ENCODE peak calls at places on chromosomes 1 and 21, in seven cellular contexts. S is mucosa of descending colon, M is AG10803, V is hepatocyte, B is ovary, U is stomach, T is heart right ventricle. Q is an unnamed sample.

GRCh38 chr1:42927920-42928505 is 30.7 kb downstream of the SLC2A1 start:
- DNase-seq in S (no peak), M (no peak), V (no peak), B (no peak), U (no peak), T (no peak), Q (no peak)

GRCh38 chr21:21213297-21213696 is 215.1 kb downstream of the NCAM2 start:
- DNase-seq in S (no peak), M (no peak), V (no peak), B (no peak), U (no peak), T (no peak), Q (peak)

GRCh38 chr1:42266253-42267135 is 68.5 kb downstream of the FOXJ3 start:
- DNase-seq in S (no peak), M (no peak), V (no peak), B (no peak), U (no peak), T (no peak), Q (no peak)

GRCh38 chr1:244395965-244396364 is 55.7 kb downstream of the ADSS2 start:
- DNase-seq in S (no peak), M (no peak), V (no peak), B (no peak), U (no peak), T (no peak), Q (no peak)

GRCh38 chr1:15290382-15290781 is 43.4 kb downstream of the FHAD1 start:
- DNase-seq in S (no peak), M (peak), V (no peak), B (no peak), U (no peak), T (no peak), Q (peak)

GRCh38 chr1:8017495-8018310 is 8.4 kb downstream of the ERRFI1 start:
- DNase-seq in S (peak), M (peak), V (peak), B (no peak), U (no peak), T (no peak), Q (no peak)

GRCh38 chr1:18651727-18652126 is 21.1 kb downstream of the PAX7 start:
- DNase-seq in S (no peak), M (no peak), V (no peak), B (no peak), U (no peak), T (no peak), Q (no peak)

GRCh38 chr1:98001764-98002163 is 80.9 kb upstream of the DPYD start:
- DNase-seq in S (no peak), M (peak), V (no peak), B (no peak), U (no peak), T (no peak), Q (peak)

GRCh38 chr1:74205236-74205635 is 7.2 kb downstream of the FPGT start:
- DNase-seq in S (no peak), M (peak), V (no peak), B (no peak), U (no peak), T (no peak), Q (peak)

GRCh38 chr1:76090284-76091180 is 16.0 kb downstream of the ST6GALNAC3 start:
- DNase-seq in S (peak), M (no peak), V (no peak), B (no peak), U (no peak), T (no peak), Q (peak)

GRCh38 chr1:196214866-196215265 is 393.4 kb downstream of the KCNT2 start:
- DNase-seq in S (no peak), M (peak), V (no peak), B (no peak), U (no peak), T (no peak), Q (no peak)

GRCh38 chr1:221203224-221204054 is 324.2 kb downstream of the HLX start:
- DNase-seq in S (peak), M (peak), V (peak), B (peak), U (peak), T (peak), Q (peak)

GRCh38 chr21:25862596-25862995 is 127.8 kb downstream of the GABPA start:
- DNase-seq in S (no peak), M (peak), V (no peak), B (no peak), U (no peak), T (no peak), Q (peak)

GRCh38 chr21:44485796-44486195 is 30.5 kb downstream of the LRRC3 start:
- DNase-seq in S (no peak), M (no peak), V (no peak), B (no peak), U (no peak), T (no peak), Q (no peak)

GRCh38 chr1:153553096-153553495 is 4.0 kb upstream of the S100A3 start:
- DNase-seq in S (no peak), M (no peak), V (no peak), B (no peak), U (no peak), T (no peak), Q (no peak)

GRCh38 chr21:28521932-28522826 is 470.5 kb downstream of the LTN1 start:
- DNase-seq in S (peak), M (peak), V (peak), B (no peak), U (no peak), T (no peak), Q (peak)

GRCh38 chr1:56414728-56415224 is 164.6 kb downstream of the PLPP3 start:
- DNase-seq in S (peak), M (no peak), V (peak), B (no peak), U (peak), T (no peak), Q (no peak)

GRCh38 chr1:30295674-30296073 is 427.7 kb downstream of the MATN1 start:
- DNase-seq in S (no peak), M (no peak), V (no peak), B (no peak), U (peak), T (no peak), Q (no peak)

GRCh38 chr1:226542623-226543103 is 5.9 kb upstream of the STUM start:
- DNase-seq in S (peak), M (no peak), V (no peak), B (no peak), U (peak), T (peak), Q (peak)

GRCh38 chr21:29258626-29259335 is 39.9 kb upstream of the BACH1 start:
- DNase-seq in S (no peak), M (peak), V (no peak), B (no peak), U (no peak), T (no peak), Q (peak)

GRCh38 chr21:45109831-45110492 is 35.6 kb downstream of the ADARB1 start:
- DNase-seq in S (peak), M (no peak), V (no peak), B (no peak), U (no peak), T (no peak), Q (no peak)

GRCh38 chr1:2255420-2256369 is 27.6 kb downstream of the SKI start:
- DNase-seq in S (no peak), M (peak), V (no peak), B (no peak), U (no peak), T (no peak), Q (peak)

GRCh38 chr1:161989108-161989507 is 34.6 kb downstream of the OLFML2B start:
- DNase-seq in S (no peak), M (peak), V (no peak), B (no peak), U (no peak), T (no peak), Q (no peak)

GRCh38 chr1:227901239-227901905 is 46.4 kb downstream of the WNT9A start:
- DNase-seq in S (no peak), M (no peak), V (no peak), B (no peak), U (no peak), T (no peak), Q (no peak)

GRCh38 chr1:119794230-119794629 is 17.0 kb downstream of the REG4 start:
- DNase-seq in S (no peak), M (no peak), V (no peak), B (no peak), U (no peak), T (no peak), Q (no peak)

GRCh38 chr1:99994496-99994895 is 24.7 kb downstream of the SLC35A3 start:
- DNase-seq in S (no peak), M (no peak), V (no peak), B (no peak), U (no peak), T (no peak), Q (peak)

GRCh38 chr1:244850099-244850852 is 14.1 kb downstream of the HNRNPU start:
- DNase-seq in S (no peak), M (no peak), V (no peak), B (no peak), U (no peak), T (no peak), Q (no peak)

DNA sequence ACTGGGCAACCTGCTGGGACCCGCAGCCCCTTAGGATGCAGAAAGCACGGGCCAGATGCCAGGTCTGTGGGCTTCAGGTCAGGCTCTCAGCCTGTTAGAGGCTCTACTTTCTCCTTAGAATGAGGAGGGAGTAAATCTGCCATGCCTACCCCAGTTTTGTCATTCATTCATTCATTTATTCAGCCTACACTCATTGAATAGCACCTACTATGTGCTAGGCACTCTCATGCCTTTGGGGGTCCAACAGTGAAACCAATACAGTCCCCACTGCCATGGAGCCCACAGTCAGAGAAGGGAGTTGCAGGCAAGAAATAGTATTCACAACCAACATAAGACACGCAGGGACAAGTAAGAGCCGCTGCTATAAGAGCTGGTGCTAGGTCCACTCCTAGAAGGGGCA is 56.0 kb downstream of the KCNN3 start:
- DNase-seq in S (no peak), M (no peak), V (no peak), B (no peak), U (no peak), T (no peak), Q (no peak)
- H3K4me3 ChIP-seq in S (no peak), M (no peak), V (no peak), B (no peak), U (no peak), T (no peak), Q (no peak)

DNA sequence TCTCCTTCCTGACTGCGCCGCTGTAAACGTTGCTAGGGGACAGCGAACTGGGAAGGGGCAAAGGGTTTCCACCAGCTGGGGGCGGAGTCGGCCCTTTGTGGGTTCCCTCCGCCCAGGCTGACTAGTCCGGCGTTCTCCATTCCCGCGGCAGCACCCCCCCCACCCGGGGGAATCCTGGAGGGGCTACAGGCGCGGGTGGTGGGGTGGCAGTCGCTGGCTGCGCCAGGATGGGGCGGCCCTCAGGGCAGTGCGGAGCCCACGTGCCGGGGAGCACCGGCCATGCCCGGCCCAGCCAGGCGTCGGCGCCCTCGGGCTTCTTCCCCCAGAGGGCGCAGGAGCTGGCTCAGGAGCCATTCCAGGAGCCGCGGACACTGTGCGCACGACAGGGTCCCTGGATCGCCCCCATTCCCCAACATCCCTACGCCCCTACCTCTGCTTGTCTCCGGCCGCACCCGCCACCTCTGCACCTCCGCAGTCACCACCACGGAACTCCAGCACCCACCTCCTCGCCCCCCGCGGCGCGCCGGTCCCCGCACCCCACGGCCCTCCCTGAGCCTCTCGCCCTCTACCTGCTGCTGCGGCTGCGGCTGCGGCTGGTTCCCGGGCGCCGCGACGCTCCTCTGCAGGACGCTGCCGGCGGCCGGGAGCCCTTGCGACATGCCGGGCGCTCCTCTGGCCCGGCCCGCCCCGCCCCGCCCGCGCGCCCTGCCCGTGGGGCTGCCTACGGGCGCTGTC is 369 bp downstream of the BATF3 start:
- DNase-seq in S (peak), M (peak), V (peak), B (peak), U (peak), T (no peak), Q (peak)
- TF ChIP-seq CTCF in S (peak), M (peak), V (peak), B (no peak), U (peak), T (peak), Q (peak)

DNA sequence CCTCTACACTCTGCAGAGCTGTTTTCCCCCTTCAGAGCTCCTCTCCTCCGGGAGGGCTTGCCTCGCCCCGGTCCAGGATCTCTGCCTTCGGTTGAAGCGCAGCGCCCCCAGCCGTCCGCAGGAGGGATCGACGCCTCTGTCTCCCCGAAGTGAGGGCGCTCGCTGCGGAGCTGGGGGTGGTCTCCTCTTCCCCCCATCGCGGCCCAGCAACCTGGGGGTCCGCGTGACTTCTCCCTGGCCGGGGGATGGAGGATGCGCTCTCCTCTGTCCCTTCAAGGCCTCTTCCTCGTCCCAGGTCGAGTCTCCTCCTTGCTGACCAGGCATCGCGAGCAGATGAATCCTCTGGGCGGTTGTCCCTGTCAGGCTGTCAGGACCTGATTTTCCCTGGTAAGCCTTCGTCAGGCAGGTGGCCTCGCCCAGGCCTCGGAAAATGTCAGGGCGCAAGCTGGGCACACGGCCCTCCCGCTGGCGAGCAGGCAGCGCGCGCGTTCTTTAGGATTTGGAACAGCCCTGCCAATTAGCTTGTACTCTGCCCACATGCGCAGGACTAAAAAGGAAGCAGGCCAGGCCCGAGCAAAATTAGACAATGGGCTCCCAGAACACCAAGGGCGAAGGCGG is 90.5 kb downstream of the EDEM3 start:
- DNase-seq in S (peak), M (peak), V (peak), B (peak), U (peak), T (peak), Q (peak)
- H3K4me3 ChIP-seq in S (no peak), M (peak), V (no peak), B (peak), U (peak), T (peak), Q (peak)

DNA sequence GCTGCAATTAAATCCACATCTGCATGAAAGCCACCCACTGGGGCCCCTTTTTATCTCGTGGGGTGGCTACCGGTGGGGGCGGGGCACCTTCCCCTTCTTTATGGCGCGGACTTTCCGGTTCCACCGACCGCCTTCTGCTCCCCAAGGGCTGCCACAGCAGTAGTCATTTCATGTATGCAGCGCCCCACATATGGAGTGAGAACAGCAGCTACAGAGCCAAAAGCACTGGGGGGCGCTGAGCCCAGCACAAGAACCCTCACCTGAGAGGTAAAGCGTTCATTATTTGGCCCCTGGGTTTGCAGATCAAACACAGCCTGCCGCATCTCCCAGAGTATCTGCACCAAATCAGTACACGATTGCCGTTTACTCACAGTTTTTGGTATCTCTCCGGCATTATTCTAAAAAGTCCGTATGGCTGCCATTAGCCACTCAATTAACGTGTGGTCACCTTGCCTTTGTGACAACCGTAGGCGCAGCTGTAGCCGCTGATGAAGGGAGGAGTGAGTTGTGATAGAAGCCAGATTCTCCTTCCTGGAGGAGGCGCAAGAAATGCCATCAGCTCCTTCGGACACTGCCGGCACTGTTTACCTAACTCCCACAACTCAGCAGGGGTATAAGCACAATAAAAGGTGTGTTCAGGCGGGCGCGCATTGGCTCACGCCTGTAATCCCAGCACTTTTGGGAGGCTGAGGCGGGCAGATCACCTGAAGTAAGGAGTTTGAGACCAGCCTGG is 30.4 kb upstream of the CR2 start:
- DNase-seq in S (no peak), M (no peak), V (peak), B (no peak), U (no peak), T (no peak), Q (no peak)
- TF ChIP-seq CTCF in S (no peak), M (no peak), V (no peak), B (no peak), U (no peak), T (no peak), Q (no peak)

GRCh38 chr1:24070821-24071393 is 41.0 kb downstream of the MYOM3 start:
- DNase-seq in S (peak), M (peak), V (peak), B (peak), U (peak), T (peak), Q (peak)
- H3K4me3 ChIP-seq in S (no peak), M (no peak), V (no peak), B (no peak), U (peak), T (no peak), Q (no peak)

DNA sequence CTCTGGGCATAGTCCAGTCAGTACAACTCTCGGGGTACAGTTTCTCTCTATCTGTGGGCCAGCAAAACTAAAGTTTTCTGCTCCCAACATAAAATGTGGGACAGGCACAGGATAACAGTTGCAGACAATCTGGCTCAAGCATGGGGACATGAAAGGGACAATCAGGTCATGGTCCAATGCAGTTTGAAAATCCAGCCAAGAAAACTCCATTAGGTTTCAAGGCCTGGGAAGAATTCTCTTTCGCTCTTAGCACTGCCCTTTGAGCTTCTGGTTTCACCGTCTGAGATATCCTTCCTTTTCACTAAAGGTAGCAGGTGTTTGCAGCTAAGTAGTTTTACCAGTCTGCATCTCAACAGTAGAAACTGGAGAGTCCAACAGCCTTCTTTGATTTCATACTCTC is 21.1 kb upstream of the IL22RA1 start:
- DNase-seq in S (no peak), M (no peak), V (no peak), B (no peak), U (no peak), T (no peak), Q (no peak)
- TF ChIP-seq CTCF in S (no peak), M (no peak), V (no peak), B (no peak), U (no peak), T (no peak), Q (no peak)

DNA sequence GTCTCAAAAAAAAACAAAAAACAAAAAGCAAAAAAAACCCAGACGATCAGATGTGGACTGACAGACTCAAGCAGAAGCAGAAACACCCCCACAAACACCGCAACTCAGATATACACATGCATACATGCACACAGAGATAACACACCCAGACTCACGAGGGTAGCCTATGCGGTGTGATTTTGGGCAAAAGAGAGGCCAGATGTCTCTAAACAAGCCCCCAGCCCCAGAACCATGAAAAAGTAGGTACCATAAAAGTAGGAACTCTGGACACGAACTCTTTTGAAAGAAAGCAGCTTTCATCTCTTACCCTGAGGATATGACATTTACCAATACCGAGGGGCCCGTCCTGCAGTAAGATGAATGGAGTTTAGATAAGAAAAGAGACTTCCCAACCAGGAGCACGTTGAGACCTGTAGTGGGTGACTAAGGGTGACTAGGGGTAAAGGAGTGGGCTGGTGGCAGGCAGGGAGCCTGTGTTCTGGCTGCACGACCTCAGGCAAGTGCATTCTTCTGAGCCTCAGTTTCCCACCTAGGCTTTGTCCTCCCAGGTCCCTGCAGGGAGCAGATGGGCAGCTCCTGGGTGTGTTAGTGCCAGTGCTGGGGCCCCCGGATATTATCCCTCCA is 1.5 kb upstream of the TINAGL1 start:
- DNase-seq in S (no peak), M (no peak), V (no peak), B (no peak), U (no peak), T (no peak), Q (no peak)
- H3K4me3 ChIP-seq in S (no peak), M (no peak), V (no peak), B (no peak), U (no peak), T (no peak), Q (no peak)

Q was measured in fibroblast of pulmonary artery.